ENCODE peak calls at places on chromosomes 4 and X, in four cellular contexts. Z is osteocyte, F is spleen, I is heart right ventricle. B is an unnamed sample.

GRCh38 chr4:40718571-40718970 is 31.2 kb upstream of the NSUN7 start:
- DNase-seq in Z (no peak), I (no peak), F (no peak), B (no peak)

GRCh38 chr4:156762851-156763250 is 208.7 kb downstream of the PDGFC start:
- DNase-seq in Z (no peak), F (no peak), I (no peak), B (no peak)

GRCh38 chrX:9678215-9678980 is 87.2 kb downstream of the GPR143 start:
- DNase-seq in I (no peak), Z (no peak), F (no peak), B (no peak)

GRCh38 chrX:15675490-15675921 is 10.9 kb upstream of the CLTRN start:
- DNase-seq in F (peak), Z (no peak), I (peak), B (peak)

GRCh38 chrX:119518371-119518770 is 46.8 kb downstream of the STEEP1 start:
- DNase-seq in I (no peak), Z (no peak), F (no peak), B (no peak)

GRCh38 chrX:103446665-103447302 is 70.4 kb downstream of the BEX3 start:
- DNase-seq in I (no peak), Z (no peak), F (no peak), B (peak)

GRCh38 chr4:160414516-160414915 is 1311.6 kb downstream of the RAPGEF2 start:
- DNase-seq in Z (no peak), F (no peak), I (no peak), B (peak)

GRCh38 chrX:149510386-149510785 is 5.3 kb upstream of the IDS start:
- DNase-seq in Z (no peak), I (no peak), F (no peak), B (no peak)

GRCh38 chrX:137575596-137576255 is 9.8 kb downstream of the ZIC3 start:
- DNase-seq in F (no peak), Z (no peak), I (no peak), B (no peak)

GRCh38 chr4:124123181-124123580 is 589.4 kb downstream of the ANKRD50 start:
- DNase-seq in I (no peak), Z (no peak), F (no peak), B (no peak)

GRCh38 chrX:41868392-41868977 is 54.9 kb downstream of the CASK start:
- DNase-seq in F (no peak), Z (no peak), I (no peak), B (no peak)

GRCh38 chr4:74466242-74466641 is 21.3 kb downstream of the AREG start:
- DNase-seq in F (no peak), Z (no peak), I (no peak), B (no peak)

GRCh38 chr4:15717126-15717525 is 14.3 kb downstream of the BST1 start:
- DNase-seq in I (no peak), Z (no peak), F (no peak), B (peak)

B was measured in renal cortical epithelial cell.